ENCODE peak calls at places on chromosomes 13 and 19, in four cellular contexts. H is H9, G is H1, N is IMR-90. R is an unnamed sample.

GRCh38 chr13:51805313-51805712 is 1.4 kb upstream of the DHRS12 start:
- DNase-seq in H (no peak), G (no peak), N (no peak), R (no peak)

GRCh38 chr19:14091086-14091884 is 734 bp upstream of the SAMD1 start:
- DNase-seq in H (no peak), G (peak), N (peak), R (peak)

GRCh38 chr19:10237702-10238101 is 6.6 kb upstream of the S1PR2 start:
- DNase-seq in H (no peak), G (no peak), N (no peak), R (no peak)

GRCh38 chr19:46660008-46660517 is 919 bp downstream of the DACT3 start:
- DNase-seq in H (peak), G (peak), N (no peak), R (peak)

GRCh38 chr19:6717036-6717435 is 3.4 kb downstream of the C3 start:
- DNase-seq in H (peak), G (no peak), N (no peak), R (peak)

GRCh38 chr19:2478756-2479555 is 3.0 kb downstream of the GADD45B start:
- DNase-seq in H (no peak), G (peak), N (peak), R (peak)

GRCh38 chr19:45996933-45997332 is 1.7 kb downstream of the CCDC61 start:
- DNase-seq in H (no peak), G (no peak), N (no peak), R (no peak)

GRCh38 chr13:104648291-104648690 is 1582.1 kb upstream of the SLC10A2 start:
- DNase-seq in H (no peak), G (no peak), N (no peak), R (no peak)

GRCh38 chr19:30393729-30394480 is 21.7 kb downstream of the ZNF536 start:
- DNase-seq in H (no peak), G (peak), N (no peak), R (no peak)

GRCh38 chr13:34911159-34911558 is 30.9 kb upstream of the NBEA start:
- DNase-seq in H (no peak), G (no peak), N (no peak), R (no peak)

GRCh38 chr13:34913040-34913439 is 29.0 kb upstream of the NBEA start:
- DNase-seq in H (peak), G (peak), N (no peak), R (peak)

GRCh38 chr13:34914416-34914815 is 27.7 kb upstream of the NBEA start:
- DNase-seq in H (peak), G (no peak), N (no peak), R (peak)
- H3K9ac ChIP-seq in H (no peak), G (no peak), N (no peak), R (no peak)

GRCh38 chr19:4161415-4162077 is 8.1 kb downstream of the CREB3L3 start:
- DNase-seq in H (no peak), G (no peak), N (no peak), R (no peak)

GRCh38 chr19:4154571-4155312 is 1.3 kb downstream of the CREB3L3 start:
- DNase-seq in H (no peak), G (no peak), N (no peak), R (no peak)

GRCh38 chr19:4152241-4152998 is 1.0 kb upstream of the CREB3L3 start:
- DNase-seq in H (no peak), G (no peak), N (no peak), R (no peak)

GRCh38 chr19:4151623-4152022 is 1.8 kb upstream of the CREB3L3 start:
- DNase-seq in H (no peak), G (no peak), N (no peak), R (no peak)

GRCh38 chr19:4157164-4157563 is 3.7 kb downstream of the CREB3L3 start:
- DNase-seq in H (no peak), G (no peak), N (no peak), R (no peak)
- H4K5ac ChIP-seq in H (no peak), G (no peak), N (no peak), R (no peak)

DNA sequence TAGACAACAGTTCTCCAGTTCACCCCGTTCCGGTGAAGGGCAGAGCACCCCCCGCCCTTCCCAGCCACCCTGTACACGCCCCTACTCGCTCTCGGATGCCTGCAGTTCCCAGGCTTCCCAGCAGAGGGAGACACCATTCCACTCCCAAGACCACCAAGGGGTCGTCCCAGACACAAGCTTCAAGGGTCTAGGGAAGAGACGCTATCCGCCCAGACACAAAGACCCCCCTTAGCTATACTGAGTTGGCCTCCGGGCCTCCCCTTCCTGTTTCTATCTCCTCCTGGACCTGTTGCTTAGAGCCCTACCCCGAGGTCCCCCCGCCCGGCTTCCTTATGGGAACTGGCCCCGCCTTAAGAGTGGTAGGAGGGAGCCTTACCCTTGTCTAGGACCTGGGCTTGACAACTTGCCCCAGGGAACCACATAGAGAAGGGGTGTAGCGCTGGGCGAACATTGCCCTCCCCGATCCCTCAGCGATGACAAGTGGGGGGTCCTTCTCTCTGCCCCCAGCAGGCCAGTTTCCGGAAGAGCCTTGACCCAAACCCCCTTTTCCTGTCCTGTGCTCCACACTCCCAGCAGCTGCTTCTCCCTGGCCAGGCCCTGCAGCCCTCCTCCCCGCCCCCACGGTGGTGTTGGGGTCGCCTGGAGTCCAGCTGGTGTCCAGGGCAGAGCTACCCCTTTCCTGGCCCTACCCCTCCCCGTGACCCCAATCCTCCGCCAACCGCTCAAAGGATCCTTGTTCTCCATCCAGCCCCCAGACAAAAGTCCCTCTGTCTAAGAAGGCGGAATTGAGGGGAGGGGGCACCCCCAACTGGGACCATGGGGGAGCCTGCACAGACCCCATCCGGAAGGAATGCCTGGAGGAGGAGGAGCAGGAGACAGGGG is 726 bp upstream of the FXYD3 start:
- DNase-seq in H (peak), G (peak), N (peak), R (peak)
- H3K9ac ChIP-seq in H (no peak), G (no peak), N (no peak), R (peak)

GRCh38 chr13:34571716-34572115 is 370.4 kb upstream of the NBEA start:
- DNase-seq in H (no peak), G (no peak), N (no peak), R (no peak)

GRCh38 chr13:34570954-34571353 is 371.1 kb upstream of the NBEA start:
- DNase-seq in H (no peak), G (no peak), N (no peak), R (no peak)

DNA sequence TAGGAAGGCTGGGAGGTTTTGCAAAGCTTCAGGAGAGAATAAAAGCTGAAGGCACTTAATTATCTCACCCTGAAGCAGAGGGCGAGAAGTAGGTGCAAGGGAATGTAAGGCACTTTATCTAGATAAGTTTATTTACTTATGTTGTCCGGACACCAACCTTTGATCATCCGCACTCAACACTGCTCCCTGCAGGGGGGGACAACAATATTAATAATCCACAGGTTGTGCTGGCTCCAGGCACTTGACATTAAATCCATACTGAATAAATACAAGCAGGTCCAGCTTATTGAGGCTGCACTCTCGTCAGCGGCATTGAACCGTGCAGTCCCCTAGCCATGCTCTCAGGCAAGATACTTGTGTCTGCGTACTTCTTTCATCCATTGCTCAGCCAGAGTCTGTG is 374.5 kb upstream of the NBEA start:
- DNase-seq in H (no peak), G (no peak), N (no peak), R (no peak)
- H4K5ac ChIP-seq in H (no peak), G (no peak), N (no peak), R (no peak)

GRCh38 chr19:55641376-55642152 is 762 bp downstream of the ZNF580 start:
- DNase-seq in H (no peak), G (no peak), N (peak), R (peak)
- H3K9ac ChIP-seq in H (peak), G (peak), N (peak), R (peak)

GRCh38 chr13:19890030-19890429 is 26.6 kb upstream of the ZMYM5 start:
- DNase-seq in H (no peak), G (no peak), N (no peak), R (no peak)
- H4K5ac ChIP-seq in H (no peak), G (no peak), N (no peak), R (no peak)

GRCh38 chr13:40622761-40623160 is 43.7 kb downstream of the FOXO1 start:
- DNase-seq in H (no peak), G (no peak), N (no peak), R (peak)
- H3K9ac ChIP-seq in H (no peak), G (no peak), N (no peak), R (no peak)

GRCh38 chr13:86976521-86977324 is 694.4 kb upstream of the SLITRK5 start:
- DNase-seq in H (no peak), G (no peak), N (peak), R (no peak)
- H4K5ac ChIP-seq in H (no peak), G (no peak), N (no peak), R (no peak)